ENCODE peak calls at places on chromosomes 1 and 21, in four cellular contexts. Z is K562, E is WTC11, I is H1. U is an unnamed sample.

GRCh38 chr21:39051561-39051949 is 131.7 kb downstream of the PSMG1 start:
- DNase-seq in Z (no peak), E (no peak), I (no peak), U (no peak)

GRCh38 chr1:65022264-65022663 is 55.9 kb upstream of the JAK1 start:
- DNase-seq in Z (no peak), E (no peak), I (no peak), U (no peak)

GRCh38 chr1:114153621-114154145 is at the start of gene SYT6:
- DNase-seq in Z (no peak), E (peak), I (peak), U (peak)

GRCh38 chr1:55696181-55696580 is 481.0 kb upstream of the USP24 start:
- DNase-seq in Z (no peak), E (no peak), I (no peak), U (no peak)

GRCh38 chr21:36147891-36148290 is 8.7 kb upstream of the DOP1B start:
- DNase-seq in Z (no peak), E (no peak), I (no peak), U (no peak)

GRCh38 chr1:226946841-226947240 is 6.7 kb downstream of the COQ8A start:
- DNase-seq in Z (no peak), E (no peak), I (peak), U (peak)

GRCh38 chr1:107000907-107001306 is 55.6 kb upstream of the PRMT6 start:
- DNase-seq in Z (no peak), E (no peak), I (no peak), U (no peak)

GRCh38 chr1:182616130-182617074 is 12.2 kb upstream of the RGS16 start:
- DNase-seq in Z (no peak), E (peak), I (peak), U (peak)

GRCh38 chr1:115717541-115717940 is 51.0 kb downstream of the CASQ2 start:
- DNase-seq in Z (no peak), E (peak), I (peak), U (peak)

DNA sequence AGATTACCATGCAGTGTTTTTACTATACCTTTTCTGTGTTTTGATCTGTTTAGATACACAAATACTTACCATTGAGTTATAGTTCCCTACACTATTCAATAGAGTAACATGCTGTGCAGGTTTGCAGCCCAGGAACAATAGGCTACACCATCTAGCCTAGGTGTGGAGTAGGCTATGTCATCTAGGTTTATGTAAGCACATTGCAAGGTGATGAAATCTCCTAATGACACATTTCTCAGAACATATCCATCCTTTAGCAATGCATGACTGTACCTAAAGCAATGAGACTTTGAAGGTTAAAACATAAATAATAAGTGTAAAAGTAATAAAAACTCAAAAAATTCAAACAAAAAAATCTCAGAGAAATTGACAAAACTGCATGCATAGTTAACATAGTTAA is 358.6 kb downstream of the USH2A start:
- DNase-seq in Z (no peak), E (no peak), I (no peak), U (no peak)
- TF ChIP-seq TEAD4 in Z (no peak), E (no peak), I (no peak), U (no peak)

GRCh38 chr1:36984026-36984425 is 50.3 kb downstream of the GRIK3 start:
- DNase-seq in Z (no peak), E (no peak), I (no peak), U (no peak)

GRCh38 chr1:36981771-36982622 is 52.3 kb downstream of the GRIK3 start:
- DNase-seq in Z (no peak), E (no peak), I (no peak), U (peak)

GRCh38 chr1:36977736-36978314 is 56.5 kb downstream of the GRIK3 start:
- DNase-seq in Z (no peak), E (no peak), I (no peak), U (no peak)

GRCh38 chr1:36982708-36983107 is 51.6 kb downstream of the GRIK3 start:
- DNase-seq in Z (no peak), E (peak), I (no peak), U (no peak)

DNA sequence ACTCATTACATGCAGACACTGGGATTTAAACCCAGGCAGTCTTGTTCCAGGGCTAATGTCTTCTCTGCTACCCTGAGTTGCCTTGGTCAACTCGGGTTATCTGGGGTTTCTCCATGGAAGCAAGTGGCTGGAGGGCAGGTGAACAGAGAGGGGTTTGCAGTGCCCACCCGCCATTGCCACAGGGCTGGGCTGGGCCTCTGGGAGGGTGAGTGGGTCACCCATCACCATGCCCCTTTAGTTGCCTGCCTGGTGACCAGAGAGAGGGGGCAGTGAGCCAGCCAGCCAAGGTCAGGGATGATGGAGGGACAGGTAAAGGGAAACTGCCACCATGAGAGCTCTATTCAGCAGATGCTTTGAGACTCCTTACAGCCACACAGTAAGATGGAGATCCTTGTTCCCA is 53.2 kb downstream of the GRIK3 start:
- DNase-seq in Z (no peak), E (no peak), I (no peak), U (no peak)
- TF ChIP-seq TEAD4 in Z (no peak), E (no peak), I (no peak), U (no peak)

GRCh38 chr1:41417335-41417682 is 56.1 kb downstream of the FOXO6 start:
- DNase-seq in Z (no peak), E (no peak), I (no peak), U (no peak)

GRCh38 chr1:41420351-41420750 is 59.1 kb downstream of the FOXO6 start:
- DNase-seq in Z (no peak), E (no peak), I (no peak), U (no peak)

GRCh38 chr1:41419584-41420295 is 58.5 kb downstream of the FOXO6 start:
- DNase-seq in Z (no peak), E (no peak), I (no peak), U (no peak)

GRCh38 chr1:41417746-41418145 is 56.5 kb downstream of the FOXO6 start:
- DNase-seq in Z (no peak), E (no peak), I (no peak), U (no peak)

DNA sequence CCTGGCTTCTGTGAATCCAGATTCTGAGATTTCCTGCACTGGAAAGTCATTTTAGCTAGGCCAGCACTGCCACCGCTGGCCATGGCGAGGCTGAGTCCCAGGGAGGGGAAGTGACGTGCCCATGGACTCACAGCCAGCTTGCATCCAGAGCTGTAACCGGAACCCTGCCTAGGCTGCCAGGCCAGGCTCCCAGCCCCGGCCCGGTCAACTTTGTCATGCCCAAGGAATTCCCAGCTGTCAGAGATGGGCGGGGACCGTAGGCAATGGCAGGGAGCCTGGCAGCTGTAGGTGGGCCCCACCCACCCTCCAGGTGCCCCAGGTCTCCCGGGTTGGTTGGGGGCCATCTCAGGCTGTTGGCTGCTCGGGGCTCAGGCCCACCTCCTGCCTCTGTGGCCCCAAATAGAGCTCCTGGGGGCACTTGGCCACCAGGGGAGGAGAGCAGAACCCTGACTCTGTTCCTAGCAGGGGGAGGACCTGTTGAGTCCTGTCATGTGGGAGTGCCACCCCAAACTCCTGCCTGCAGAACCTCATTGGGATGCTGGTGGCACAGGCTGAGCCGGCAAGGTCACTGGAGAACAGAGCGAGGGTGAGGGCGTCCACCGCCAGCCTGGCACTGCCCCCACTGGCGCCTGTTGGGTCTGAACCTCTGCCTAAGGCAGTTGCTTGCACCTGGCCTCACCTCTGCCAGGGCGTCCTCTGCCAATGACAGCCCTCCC is 57.8 kb downstream of the FOXO6 start:
- DNase-seq in Z (no peak), E (no peak), I (no peak), U (no peak)
- TF ChIP-seq TEAD4 in Z (no peak), E (no peak), I (no peak), U (no peak)

GRCh38 chr1:210883821-210884220 is 250.1 kb downstream of the KCNH1 start:
- DNase-seq in Z (no peak), E (no peak), I (no peak), U (no peak)
- TF ChIP-seq TEAD4 in Z (no peak), E (no peak), I (no peak), U (no peak)

GRCh38 chr1:212440419-212440818 is 7.7 kb downstream of the NENF start:
- DNase-seq in Z (no peak), E (no peak), I (no peak), U (no peak)
- TF ChIP-seq TEAD4 in Z (no peak), E (no peak), I (no peak), U (no peak)

U was measured in SK-N-SH.